ENCODE peak calls at places on chromosomes 7 and 10, in ten cellular contexts. One of them, this sample, is unnamed.

GRCh38 chr10:29329420-29329819 is 40.5 kb downstream of the LYZL1 start:
- DNase-seq in T1000: no peak
- DNase-seq in fibroblast of the conjunctiva: no peak
- DNase-seq in activated T-cell treated with anti-CD3 and anti-CD28 coated beads, Interleukin-2, amount 50 U/mL, for 48 hours: no peak
- DNase-seq in iris pigment epithelial cell: no peak
- DNase-seq in neural progenitor cell: no peak
- DNase-seq in NCI-H1105: peak; percentile 53
- DNase-seq in uterus: peak; percentile 46
- DNase-seq in stimulated activated CD8-positive, alpha-beta memory T cell treated with anti-CD3 and anti-CD28 coated beads, Interleukin-7, amount 100 ng/mL, for 4 hours: no peak
- DNase-seq in non-pigmented ciliary epithelial cell: no peak
- DNase-seq in this sample: no peak

GRCh38 chr7:54477083-54477482 is 65.1 kb upstream of the VSTM2A start:
- DNase-seq in T1000: no peak
- DNase-seq in fibroblast of the conjunctiva: no peak
- DNase-seq in activated T-cell treated with anti-CD3 and anti-CD28 coated beads, Interleukin-2, amount 50 U/mL, for 48 hours: no peak
- DNase-seq in iris pigment epithelial cell: no peak
- DNase-seq in neural progenitor cell: no peak
- DNase-seq in NCI-H1105: no peak
- DNase-seq in uterus: no peak
- DNase-seq in stimulated activated CD8-positive, alpha-beta memory T cell treated with anti-CD3 and anti-CD28 coated beads, Interleukin-7, amount 100 ng/mL, for 4 hours: no peak
- DNase-seq in non-pigmented ciliary epithelial cell: no peak
- DNase-seq in this sample: no peak

GRCh38 chr7:66894463-66895080 is 26.5 kb upstream of the TMEM248 start:
- DNase-seq in T1000: no peak
- DNase-seq in fibroblast of the conjunctiva: no peak
- DNase-seq in activated T-cell treated with anti-CD3 and anti-CD28 coated beads, Interleukin-2, amount 50 U/mL, for 48 hours: peak; percentile 25
- DNase-seq in iris pigment epithelial cell: peak; percentile 50
- DNase-seq in neural progenitor cell: peak; percentile 77
- DNase-seq in NCI-H1105: no peak
- DNase-seq in uterus: no peak
- DNase-seq in stimulated activated CD8-positive, alpha-beta memory T cell treated with anti-CD3 and anti-CD28 coated beads, Interleukin-7, amount 100 ng/mL, for 4 hours: no peak
- DNase-seq in non-pigmented ciliary epithelial cell: peak; percentile 4
- DNase-seq in this sample: no peak

GRCh38 chr10:58956926-58957325 is 219.5 kb upstream of the PHYHIPL start:
- DNase-seq in T1000: peak; percentile 3
- DNase-seq in fibroblast of the conjunctiva: no peak
- DNase-seq in activated T-cell treated with anti-CD3 and anti-CD28 coated beads, Interleukin-2, amount 50 U/mL, for 48 hours: no peak
- DNase-seq in iris pigment epithelial cell: no peak
- DNase-seq in neural progenitor cell: no peak
- DNase-seq in NCI-H1105: no peak
- DNase-seq in uterus: no peak
- DNase-seq in stimulated activated CD8-positive, alpha-beta memory T cell treated with anti-CD3 and anti-CD28 coated beads, Interleukin-7, amount 100 ng/mL, for 4 hours: no peak
- DNase-seq in non-pigmented ciliary epithelial cell: no peak
- DNase-seq in this sample: no peak

GRCh38 chr10:80996615-80997193 is 459.0 kb downstream of the SH2D4B start:
- DNase-seq in T1000: no peak
- DNase-seq in fibroblast of the conjunctiva: no peak
- DNase-seq in activated T-cell treated with anti-CD3 and anti-CD28 coated beads, Interleukin-2, amount 50 U/mL, for 48 hours: no peak
- DNase-seq in iris pigment epithelial cell: no peak
- DNase-seq in neural progenitor cell: no peak
- DNase-seq in NCI-H1105: peak; percentile 37
- DNase-seq in uterus: no peak
- DNase-seq in stimulated activated CD8-positive, alpha-beta memory T cell treated with anti-CD3 and anti-CD28 coated beads, Interleukin-7, amount 100 ng/mL, for 4 hours: no peak
- DNase-seq in non-pigmented ciliary epithelial cell: no peak
- DNase-seq in this sample: no peak

GRCh38 chr7:15829689-15830088 is 143.2 kb upstream of the MEOX2 start:
- DNase-seq in T1000: no peak
- DNase-seq in fibroblast of the conjunctiva: no peak
- DNase-seq in activated T-cell treated with anti-CD3 and anti-CD28 coated beads, Interleukin-2, amount 50 U/mL, for 48 hours: no peak
- DNase-seq in iris pigment epithelial cell: no peak
- DNase-seq in neural progenitor cell: no peak
- DNase-seq in NCI-H1105: no peak
- DNase-seq in uterus: peak; percentile 38
- DNase-seq in stimulated activated CD8-positive, alpha-beta memory T cell treated with anti-CD3 and anti-CD28 coated beads, Interleukin-7, amount 100 ng/mL, for 4 hours: no peak
- DNase-seq in non-pigmented ciliary epithelial cell: no peak
- DNase-seq in this sample: no peak

GRCh38 chr7:115230882-115231508 is 309.1 kb downstream of the MDFIC start:
- DNase-seq in T1000: no peak
- DNase-seq in fibroblast of the conjunctiva: peak; percentile 94
- DNase-seq in activated T-cell treated with anti-CD3 and anti-CD28 coated beads, Interleukin-2, amount 50 U/mL, for 48 hours: no peak
- DNase-seq in iris pigment epithelial cell: peak; percentile 92
- DNase-seq in neural progenitor cell: no peak
- DNase-seq in NCI-H1105: peak; percentile 83
- DNase-seq in uterus: no peak
- DNase-seq in stimulated activated CD8-positive, alpha-beta memory T cell treated with anti-CD3 and anti-CD28 coated beads, Interleukin-7, amount 100 ng/mL, for 4 hours: no peak
- DNase-seq in non-pigmented ciliary epithelial cell: peak; percentile 83
- DNase-seq in this sample: no peak

GRCh38 chr7:39184387-39184786 is 206.7 kb downstream of the POU6F2 start:
- DNase-seq in T1000: no peak
- DNase-seq in fibroblast of the conjunctiva: no peak
- DNase-seq in activated T-cell treated with anti-CD3 and anti-CD28 coated beads, Interleukin-2, amount 50 U/mL, for 48 hours: no peak
- DNase-seq in iris pigment epithelial cell: no peak
- DNase-seq in neural progenitor cell: peak; percentile 44
- DNase-seq in NCI-H1105: peak; percentile 34
- DNase-seq in uterus: no peak
- DNase-seq in stimulated activated CD8-positive, alpha-beta memory T cell treated with anti-CD3 and anti-CD28 coated beads, Interleukin-7, amount 100 ng/mL, for 4 hours: no peak
- DNase-seq in non-pigmented ciliary epithelial cell: no peak
- DNase-seq in this sample: no peak

GRCh38 chr7:134024729-134025128 is 102.4 kb upstream of the LRGUK start:
- DNase-seq in T1000: no peak
- DNase-seq in fibroblast of the conjunctiva: no peak
- DNase-seq in activated T-cell treated with anti-CD3 and anti-CD28 coated beads, Interleukin-2, amount 50 U/mL, for 48 hours: no peak
- DNase-seq in iris pigment epithelial cell: peak; percentile 4
- DNase-seq in neural progenitor cell: no peak
- DNase-seq in NCI-H1105: no peak
- DNase-seq in uterus: no peak
- DNase-seq in stimulated activated CD8-positive, alpha-beta memory T cell treated with anti-CD3 and anti-CD28 coated beads, Interleukin-7, amount 100 ng/mL, for 4 hours: no peak
- DNase-seq in non-pigmented ciliary epithelial cell: no peak
- DNase-seq in this sample: no peak

GRCh38 chr10:89705466-89705865 is 4.1 kb downstream of the KIF20B start:
- DNase-seq in T1000: no peak
- DNase-seq in fibroblast of the conjunctiva: no peak
- DNase-seq in activated T-cell treated with anti-CD3 and anti-CD28 coated beads, Interleukin-2, amount 50 U/mL, for 48 hours: no peak
- DNase-seq in iris pigment epithelial cell: no peak
- DNase-seq in neural progenitor cell: no peak
- DNase-seq in NCI-H1105: no peak
- DNase-seq in uterus: no peak
- DNase-seq in stimulated activated CD8-positive, alpha-beta memory T cell treated with anti-CD3 and anti-CD28 coated beads, Interleukin-7, amount 100 ng/mL, for 4 hours: no peak
- DNase-seq in non-pigmented ciliary epithelial cell: no peak
- DNase-seq in this sample: no peak

GRCh38 chr7:84017653-84018052 is 176.9 kb downstream of the SEMA3A start:
- DNase-seq in T1000: no peak
- DNase-seq in fibroblast of the conjunctiva: no peak
- DNase-seq in activated T-cell treated with anti-CD3 and anti-CD28 coated beads, Interleukin-2, amount 50 U/mL, for 48 hours: no peak
- DNase-seq in iris pigment epithelial cell: no peak
- DNase-seq in neural progenitor cell: peak; percentile 8
- DNase-seq in NCI-H1105: no peak
- DNase-seq in uterus: no peak
- DNase-seq in stimulated activated CD8-positive, alpha-beta memory T cell treated with anti-CD3 and anti-CD28 coated beads, Interleukin-7, amount 100 ng/mL, for 4 hours: no peak
- DNase-seq in non-pigmented ciliary epithelial cell: no peak
- DNase-seq in this sample: no peak